ENCODE peak calls at places on chromosomes 4 and X, in ten cellular contexts. One of them, this sample, is unnamed.

GRCh38 chr4:118032691-118033090 is 1.6 kb upstream of the NDST3 start:
- DNase-seq in GM12864: no peak
- DNase-seq in HL-60: no peak
- DNase-seq in tibial nerve: no peak
- DNase-seq in right atrium auricular region: no peak
- DNase-seq in spleen: no peak
- DNase-seq in tibial artery: no peak
- DNase-seq in fibroblast of lung: peak
- DNase-seq in fibroblast of mammary gland: peak
- DNase-seq in HFF-Myc: no peak
- DNase-seq in this sample: no peak

GRCh38 chrX:39905475-39905889 is 192.3 kb downstream of the BCOR start:
- DNase-seq in fibroblast of lung: peak
- DNase-seq in right atrium auricular region: no peak
- DNase-seq in HL-60: peak
- DNase-seq in GM12864: no peak
- DNase-seq in fibroblast of mammary gland: no peak
- DNase-seq in HFF-Myc: no peak
- DNase-seq in tibial nerve: no peak
- DNase-seq in tibial artery: no peak
- DNase-seq in spleen: no peak
- DNase-seq in this sample: peak

GRCh38 chrX:110146521-110146920 is 143.6 kb downstream of the TMEM164 start:
- DNase-seq in fibroblast of mammary gland: peak
- DNase-seq in right atrium auricular region: no peak
- DNase-seq in HFF-Myc: peak
- DNase-seq in tibial nerve: no peak
- DNase-seq in fibroblast of lung: peak
- DNase-seq in GM12864: no peak
- DNase-seq in tibial artery: no peak
- DNase-seq in spleen: no peak
- DNase-seq in HL-60: peak
- DNase-seq in this sample: peak

GRCh38 chrX:85244411-85245210 is 820 bp downstream of the ZNF711 start:
- DNase-seq in tibial nerve: no peak
- DNase-seq in right atrium auricular region: no peak
- DNase-seq in GM12864: no peak
- DNase-seq in HL-60: no peak
- DNase-seq in fibroblast of lung: peak
- DNase-seq in spleen: peak
- DNase-seq in fibroblast of mammary gland: peak
- DNase-seq in HFF-Myc: no peak
- DNase-seq in tibial artery: no peak
- DNase-seq in this sample: no peak

GRCh38 chr4:83890816-83891215 is 354.9 kb downstream of the GPAT3 start:
- DNase-seq in fibroblast of mammary gland: no peak
- DNase-seq in HFF-Myc: no peak
- DNase-seq in fibroblast of lung: peak
- DNase-seq in GM12864: no peak
- DNase-seq in tibial artery: no peak
- DNase-seq in HL-60: no peak
- DNase-seq in spleen: no peak
- DNase-seq in right atrium auricular region: no peak
- DNase-seq in tibial nerve: no peak
- DNase-seq in this sample: no peak

GRCh38 chr4:46653842-46654241 is 255.2 kb downstream of the COX7B2 start:
- DNase-seq in tibial artery: no peak
- DNase-seq in fibroblast of lung: no peak
- DNase-seq in GM12864: no peak
- DNase-seq in spleen: no peak
- DNase-seq in fibroblast of mammary gland: no peak
- DNase-seq in tibial nerve: no peak
- DNase-seq in HFF-Myc: no peak
- DNase-seq in HL-60: no peak
- DNase-seq in right atrium auricular region: no peak
- DNase-seq in this sample: no peak

GRCh38 chr4:150310159-150310895 is 232.1 kb downstream of the DCLK2 start:
- DNase-seq in HL-60: no peak
- DNase-seq in GM12864: no peak
- DNase-seq in tibial artery: no peak
- DNase-seq in HFF-Myc: peak
- DNase-seq in spleen: no peak
- DNase-seq in right atrium auricular region: no peak
- DNase-seq in tibial nerve: no peak
- DNase-seq in fibroblast of lung: peak
- DNase-seq in fibroblast of mammary gland: peak
- DNase-seq in this sample: peak

GRCh38 chrX:121642415-121642814 is 595.0 kb downstream of the GLUD2 start:
- DNase-seq in tibial artery: no peak
- DNase-seq in spleen: no peak
- DNase-seq in HFF-Myc: no peak
- DNase-seq in right atrium auricular region: no peak
- DNase-seq in fibroblast of lung: peak
- DNase-seq in fibroblast of mammary gland: peak
- DNase-seq in GM12864: no peak
- DNase-seq in tibial nerve: no peak
- DNase-seq in HL-60: no peak
- DNase-seq in this sample: peak

GRCh38 chr4:3045500-3045850 is 28.9 kb downstream of the HTT-AS start:
- DNase-seq in GM12864: no peak
- DNase-seq in tibial nerve: peak
- DNase-seq in HFF-Myc: no peak
- DNase-seq in fibroblast of mammary gland: peak
- DNase-seq in tibial artery: peak
- DNase-seq in right atrium auricular region: peak
- DNase-seq in spleen: peak
- DNase-seq in fibroblast of lung: peak
- DNase-seq in HL-60: peak
- DNase-seq in this sample: peak

GRCh38 chrX:45912316-45912715 is 632.9 kb downstream of the ZNF674 start:
- DNase-seq in fibroblast of mammary gland: no peak
- DNase-seq in HL-60: no peak
- DNase-seq in spleen: no peak
- DNase-seq in tibial nerve: no peak
- DNase-seq in tibial artery: no peak
- DNase-seq in fibroblast of lung: no peak
- DNase-seq in right atrium auricular region: no peak
- DNase-seq in HFF-Myc: no peak
- DNase-seq in GM12864: no peak
- DNase-seq in this sample: no peak

GRCh38 chr4:1723131-1723801 is 1.9 kb downstream of the TACC3 start:
- DNase-seq in HFF-Myc: no peak
- DNase-seq in GM12864: no peak
- DNase-seq in HL-60: peak
- DNase-seq in tibial artery: no peak
- DNase-seq in fibroblast of lung: peak
- DNase-seq in right atrium auricular region: no peak
- DNase-seq in spleen: peak
- DNase-seq in fibroblast of mammary gland: no peak
- DNase-seq in tibial nerve: no peak
- DNase-seq in this sample: no peak

GRCh38 chr4:61200991-61201526 is 933 bp downstream of the ADGRL3 start:
- DNase-seq in GM12864: no peak
- DNase-seq in fibroblast of mammary gland: no peak
- DNase-seq in right atrium auricular region: no peak
- DNase-seq in tibial nerve: no peak
- DNase-seq in fibroblast of lung: peak
- DNase-seq in spleen: no peak
- DNase-seq in HL-60: peak
- DNase-seq in HFF-Myc: no peak
- DNase-seq in tibial artery: no peak
- DNase-seq in this sample: peak

GRCh38 chr4:150746156-150746555 is 164.2 kb downstream of the MAB21L2 start:
- DNase-seq in tibial nerve: no peak
- DNase-seq in HL-60: no peak
- DNase-seq in right atrium auricular region: no peak
- DNase-seq in HFF-Myc: no peak
- DNase-seq in GM12864: no peak
- DNase-seq in tibial artery: no peak
- DNase-seq in fibroblast of lung: peak
- DNase-seq in fibroblast of mammary gland: peak
- DNase-seq in spleen: no peak
- DNase-seq in this sample: peak

GRCh38 chr4:68892861-68893260 is 58.7 kb downstream of the UGT2A3 start:
- DNase-seq in HFF-Myc: no peak
- DNase-seq in right atrium auricular region: no peak
- DNase-seq in HL-60: no peak
- DNase-seq in GM12864: no peak
- DNase-seq in spleen: no peak
- DNase-seq in tibial artery: no peak
- DNase-seq in fibroblast of lung: no peak
- DNase-seq in tibial nerve: no peak
- DNase-seq in fibroblast of mammary gland: no peak
- DNase-seq in this sample: no peak

GRCh38 chr4:140641789-140642439 is 73.2 kb upstream of the UCP1 start:
- DNase-seq in fibroblast of mammary gland: peak
- DNase-seq in tibial artery: no peak
- DNase-seq in GM12864: no peak
- DNase-seq in HFF-Myc: no peak
- DNase-seq in spleen: no peak
- DNase-seq in HL-60: no peak
- DNase-seq in right atrium auricular region: no peak
- DNase-seq in tibial nerve: no peak
- DNase-seq in fibroblast of lung: no peak
- DNase-seq in this sample: no peak
- TF ChIP-seq CTCF in fibroblast of mammary gland: peak
- TF ChIP-seq CTCF in tibial artery: no peak
- TF ChIP-seq CTCF in GM12864: no peak
- TF ChIP-seq CTCF in HFF-Myc: no peak
- TF ChIP-seq CTCF in spleen: no peak
- TF ChIP-seq CTCF in HL-60: no peak
- TF ChIP-seq CTCF in right atrium auricular region: no peak
- TF ChIP-seq CTCF in tibial nerve: no peak
- TF ChIP-seq CTCF in fibroblast of lung: peak
- TF ChIP-seq CTCF in this sample: no peak

GRCh38 chrX:9528498-9528897 is 63.6 kb downstream of the TBL1X start:
- DNase-seq in right atrium auricular region: no peak
- DNase-seq in HL-60: no peak
- DNase-seq in HFF-Myc: no peak
- DNase-seq in spleen: no peak
- DNase-seq in tibial nerve: no peak
- DNase-seq in fibroblast of lung: no peak
- DNase-seq in fibroblast of mammary gland: no peak
- DNase-seq in GM12864: no peak
- DNase-seq in tibial artery: no peak
- DNase-seq in this sample: no peak

GRCh38 chrX:9526965-9527364 is 62.1 kb downstream of the TBL1X start:
- DNase-seq in fibroblast of lung: no peak
- DNase-seq in HL-60: no peak
- DNase-seq in spleen: no peak
- DNase-seq in tibial artery: no peak
- DNase-seq in right atrium auricular region: no peak
- DNase-seq in GM12864: no peak
- DNase-seq in tibial nerve: no peak
- DNase-seq in HFF-Myc: no peak
- DNase-seq in fibroblast of mammary gland: no peak
- DNase-seq in this sample: no peak

GRCh38 chrX:9529223-9529622 is 64.4 kb downstream of the TBL1X start:
- DNase-seq in spleen: no peak
- DNase-seq in right atrium auricular region: no peak
- DNase-seq in tibial artery: no peak
- DNase-seq in HL-60: no peak
- DNase-seq in GM12864: no peak
- DNase-seq in fibroblast of lung: no peak
- DNase-seq in tibial nerve: no peak
- DNase-seq in HFF-Myc: no peak
- DNase-seq in fibroblast of mammary gland: no peak
- DNase-seq in this sample: no peak

GRCh38 chrX:9522756-9523155 is 57.9 kb downstream of the TBL1X start:
- DNase-seq in spleen: no peak
- DNase-seq in GM12864: no peak
- DNase-seq in fibroblast of mammary gland: peak
- DNase-seq in HFF-Myc: no peak
- DNase-seq in right atrium auricular region: no peak
- DNase-seq in tibial nerve: no peak
- DNase-seq in tibial artery: no peak
- DNase-seq in HL-60: no peak
- DNase-seq in fibroblast of lung: no peak
- DNase-seq in this sample: no peak

DNA sequence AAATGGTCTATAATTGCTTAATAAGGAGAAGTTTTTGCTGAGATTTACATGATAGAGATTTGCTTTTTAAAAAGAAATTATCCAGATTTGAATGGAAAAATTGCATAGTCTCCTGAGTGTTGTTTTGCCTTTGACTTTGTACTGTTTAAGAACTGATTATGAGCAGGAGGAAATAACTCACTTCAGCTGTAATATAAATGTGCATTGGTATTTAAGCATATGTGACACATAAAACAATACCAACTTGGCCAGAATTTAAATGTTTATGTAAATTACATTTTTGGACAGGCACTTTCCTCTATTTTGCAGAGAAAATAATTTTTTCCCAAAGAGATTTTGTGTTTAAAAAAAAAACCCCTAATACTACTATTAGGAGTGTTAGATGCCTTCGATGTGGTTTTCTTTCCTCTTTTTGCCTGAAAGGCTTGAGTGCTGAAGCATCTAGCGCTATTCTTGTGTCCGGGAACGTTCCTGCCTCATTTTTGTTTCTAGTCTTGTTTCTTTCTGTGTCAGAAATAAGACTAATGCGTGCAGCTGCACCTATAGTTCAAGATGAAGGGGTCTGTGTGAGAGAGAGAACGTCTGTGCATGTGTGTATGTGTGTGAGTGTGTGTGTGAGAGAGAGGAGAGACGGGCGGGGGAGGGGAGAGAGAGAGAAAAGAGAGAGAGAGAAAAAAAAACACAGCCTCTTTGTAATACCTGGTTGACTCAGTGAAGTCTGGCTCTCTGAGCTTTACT is 60.8 kb downstream of the TBL1X start:
- DNase-seq in right atrium auricular region: no peak
- DNase-seq in tibial nerve: no peak
- DNase-seq in HL-60: no peak
- DNase-seq in fibroblast of lung: peak
- DNase-seq in HFF-Myc: no peak
- DNase-seq in tibial artery: no peak
- DNase-seq in GM12864: peak
- DNase-seq in spleen: no peak
- DNase-seq in fibroblast of mammary gland: no peak
- DNase-seq in this sample: no peak
- H3K4me3 ChIP-seq in right atrium auricular region: no peak
- H3K4me3 ChIP-seq in tibial nerve: no peak
- H3K4me3 ChIP-seq in HL-60: no peak
- H3K4me3 ChIP-seq in fibroblast of lung: no peak
- H3K4me3 ChIP-seq in HFF-Myc: no peak
- H3K4me3 ChIP-seq in tibial artery: no peak
- H3K4me3 ChIP-seq in GM12864: peak
- H3K4me3 ChIP-seq in spleen: no peak
- H3K4me3 ChIP-seq in fibroblast of mammary gland: no peak
- H3K4me3 ChIP-seq in this sample: no peak

GRCh38 chrX:73828080-73828720 is 265.2 kb downstream of the CHIC1 start:
- DNase-seq in tibial nerve: no peak
- DNase-seq in HFF-Myc: no peak
- DNase-seq in HL-60: no peak
- DNase-seq in fibroblast of mammary gland: no peak
- DNase-seq in right atrium auricular region: no peak
- DNase-seq in spleen: no peak
- DNase-seq in GM12864: no peak
- DNase-seq in fibroblast of lung: no peak
- DNase-seq in tibial artery: no peak
- DNase-seq in this sample: no peak
- TF ChIP-seq CTCF in tibial nerve: no peak
- TF ChIP-seq CTCF in HFF-Myc: no peak
- TF ChIP-seq CTCF in HL-60: no peak
- TF ChIP-seq CTCF in fibroblast of mammary gland: no peak
- TF ChIP-seq CTCF in right atrium auricular region: no peak
- TF ChIP-seq CTCF in spleen: no peak
- TF ChIP-seq CTCF in GM12864: no peak
- TF ChIP-seq CTCF in fibroblast of lung: no peak
- TF ChIP-seq CTCF in tibial artery: no peak
- TF ChIP-seq CTCF in this sample: no peak

GRCh38 chrX:69504626-69505612 is 793 bp downstream of the NALF2 start:
- DNase-seq in fibroblast of mammary gland: no peak
- DNase-seq in HFF-Myc: no peak
- DNase-seq in right atrium auricular region: no peak
- DNase-seq in tibial artery: no peak
- DNase-seq in spleen: no peak
- DNase-seq in HL-60: no peak
- DNase-seq in tibial nerve: no peak
- DNase-seq in fibroblast of lung: no peak
- DNase-seq in GM12864: no peak
- DNase-seq in this sample: no peak
- H3K4me3 ChIP-seq in fibroblast of mammary gland: no peak
- H3K4me3 ChIP-seq in HFF-Myc: no peak
- H3K4me3 ChIP-seq in right atrium auricular region: peak
- H3K4me3 ChIP-seq in tibial artery: peak
- H3K4me3 ChIP-seq in spleen: peak
- H3K4me3 ChIP-seq in HL-60: no peak
- H3K4me3 ChIP-seq in tibial nerve: peak
- H3K4me3 ChIP-seq in fibroblast of lung: no peak
- H3K4me3 ChIP-seq in GM12864: no peak
- H3K4me3 ChIP-seq in this sample: no peak